ENCODE peak calls at places on chromosomes 2 and 18, in five cellular contexts. B is sigmoid colon, R is astrocyte, G is aorta, H is BE2C. J is an unnamed sample. For H3K9me3, the result is how much of the 10 kb centered on the place peaks cover.

GRCh38 chr2:1742680-1743395 is 1.5 kb downstream of the PXDN start:
- DNase-seq in B (peak), R (peak), G (peak), H (peak), J (peak)

GRCh38 chr2:60512641-60513040 is 40.8 kb downstream of the BCL11A start:
- DNase-seq in B (no peak), R (peak), G (no peak), H (no peak), J (no peak)

GRCh38 chr2:135913726-135914365 is 37.6 kb upstream of the MCM6 start:
- DNase-seq in B (no peak), R (peak), G (no peak), H (peak), J (no peak)

GRCh38 chr2:9076755-9077154 is 73.3 kb upstream of the MBOAT2 start:
- DNase-seq in B (no peak), R (no peak), G (no peak), H (no peak), J (no peak)

GRCh38 chr2:234916674-234917073 is 35.1 kb upstream of the SH3BP4 start:
- DNase-seq in B (no peak), R (no peak), G (no peak), H (no peak), J (no peak)

GRCh38 chr2:23312996-23313606 is 71.9 kb upstream of the KLHL29 start:
- DNase-seq in B (no peak), R (no peak), G (no peak), H (peak), J (no peak)

GRCh38 chr18:7618821-7619410 is 51.8 kb downstream of the PTPRM start:
- DNase-seq in B (no peak), R (peak), G (no peak), H (no peak), J (no peak)

GRCh38 chr2:206611736-206612135 is 30.6 kb upstream of the FAM237A start:
- DNase-seq in B (no peak), R (no peak), G (no peak), H (no peak), J (no peak)

GRCh38 chr2:158179660-158180059 is 78.0 kb downstream of the UPP2 start:
- DNase-seq in B (no peak), R (no peak), G (no peak), H (no peak), J (no peak)

GRCh38 chr2:156648522-156648921 is 212.3 kb downstream of the GPD2 start:
- DNase-seq in B (no peak), R (no peak), G (no peak), H (no peak), J (no peak)

GRCh38 chr2:43001787-43002468 is 209.5 kb upstream of the HAAO start:
- DNase-seq in B (no peak), R (no peak), G (no peak), H (no peak), J (no peak)

GRCh38 chr2:193895226-193895625 is 1700.5 kb upstream of the TMEFF2 start:
- DNase-seq in B (no peak), R (no peak), G (no peak), H (no peak), J (no peak)

GRCh38 chr2:98572676-98573075 is 35.6 kb downstream of the COA5 start:
- DNase-seq in B (no peak), R (peak), G (no peak), H (no peak), J (no peak)

DNA sequence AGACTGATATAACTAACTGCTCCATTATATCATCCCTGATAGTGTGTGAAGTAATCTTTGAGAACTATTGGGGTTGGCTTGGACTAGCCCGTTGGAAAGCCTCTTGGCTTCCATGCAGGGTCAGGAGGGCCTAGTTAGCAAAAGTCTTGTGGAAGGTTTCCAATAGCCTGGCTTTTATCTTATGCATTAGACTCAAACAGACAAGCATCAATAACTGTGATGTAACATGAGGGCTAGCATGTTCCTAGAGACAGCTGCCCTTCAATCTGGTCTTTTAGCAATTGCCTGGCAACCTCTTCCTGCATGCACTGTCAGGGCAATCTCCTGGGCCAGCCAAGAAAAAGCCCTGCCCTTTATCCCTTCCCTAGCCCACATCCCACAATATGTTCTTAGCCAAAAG is 18.2 kb downstream of the SLC8A1 start:
- DNase-seq in B (no peak), R (no peak), G (no peak), H (peak), J (peak)
- H3K9me3 ChIP-seq in B (under half), R (under half), G (under half), H (under half), J (under half)

GRCh38 chr18:78716022-78716421 is 263.6 kb upstream of the SALL3 start:
- DNase-seq in B (peak), R (no peak), G (no peak), H (no peak), J (no peak)
- H3K9me3 ChIP-seq in B (under half), R (under half), G (under half), H (under half), J (under half)

GRCh38 chr18:13165636-13166423 is 52.7 kb upstream of the LDLRAD4 start:
- DNase-seq in B (no peak), R (no peak), G (no peak), H (peak), J (no peak)

GRCh38 chr18:13161276-13161899 is 57.2 kb upstream of the LDLRAD4 start:
- DNase-seq in B (no peak), R (no peak), G (no peak), H (no peak), J (no peak)

GRCh38 chr18:13159579-13159978 is 59.0 kb upstream of the LDLRAD4 start:
- DNase-seq in B (no peak), R (peak), G (no peak), H (peak), J (no peak)

GRCh38 chr18:13164406-13164805 is 54.2 kb upstream of the LDLRAD4 start:
- DNase-seq in B (no peak), R (no peak), G (no peak), H (no peak), J (no peak)

GRCh38 chr18:13163167-13163927 is 55.2 kb upstream of the LDLRAD4 start:
- DNase-seq in B (no peak), R (peak), G (no peak), H (no peak), J (no peak)
- H3K9me3 ChIP-seq in B (under half), R (under half), G (under half), H (under half), J (under half)

GRCh38 chr2:187825-188224 is 76.0 kb downstream of the SH3YL1 start:
- DNase-seq in B (no peak), R (no peak), G (no peak), H (no peak), J (no peak)
- H3K9me3 ChIP-seq in B (under half), R (under half), G (under half), H (under half), J (under half)

DNA sequence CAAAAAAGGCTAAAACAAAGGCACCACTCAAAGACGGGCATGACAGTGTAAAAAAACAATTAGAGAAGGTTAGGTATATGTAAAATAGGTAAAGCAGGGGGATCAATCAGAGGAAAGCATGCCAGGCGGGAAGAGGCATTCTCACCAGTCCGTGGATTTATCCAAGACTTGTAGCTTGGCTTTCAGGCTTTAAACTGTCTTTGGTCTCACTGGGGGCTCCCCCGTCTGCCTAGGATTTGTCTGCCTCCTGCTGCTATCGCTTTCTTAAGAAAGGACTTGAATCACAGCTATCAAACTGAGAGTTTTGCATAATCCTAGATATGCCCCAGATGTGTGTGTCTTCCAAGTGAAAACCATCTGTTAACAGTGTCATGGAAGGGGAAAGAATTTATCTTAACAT is 11.1 kb upstream of the GORASP2 start:
- DNase-seq in B (no peak), R (no peak), G (no peak), H (no peak), J (no peak)
- H3K9me3 ChIP-seq in B (under half), R (under half), G (under half), H (under half), J (under half)

GRCh38 chr2:132255714-132256113 is 94.0 kb upstream of the ANKRD30BL start:
- DNase-seq in B (no peak), R (no peak), G (no peak), H (no peak), J (no peak)

GRCh38 chr2:132253496-132254305 is 91.9 kb upstream of the ANKRD30BL start:
- DNase-seq in B (no peak), R (no peak), G (no peak), H (no peak), J (no peak)

GRCh38 chr2:132252191-132252893 is 90.6 kb upstream of the ANKRD30BL start:
- DNase-seq in B (no peak), R (no peak), G (no peak), H (no peak), J (no peak)

GRCh38 chr2:132256251-132256902 is 94.6 kb upstream of the ANKRD30BL start:
- DNase-seq in B (no peak), R (no peak), G (no peak), H (no peak), J (no peak)

DNA sequence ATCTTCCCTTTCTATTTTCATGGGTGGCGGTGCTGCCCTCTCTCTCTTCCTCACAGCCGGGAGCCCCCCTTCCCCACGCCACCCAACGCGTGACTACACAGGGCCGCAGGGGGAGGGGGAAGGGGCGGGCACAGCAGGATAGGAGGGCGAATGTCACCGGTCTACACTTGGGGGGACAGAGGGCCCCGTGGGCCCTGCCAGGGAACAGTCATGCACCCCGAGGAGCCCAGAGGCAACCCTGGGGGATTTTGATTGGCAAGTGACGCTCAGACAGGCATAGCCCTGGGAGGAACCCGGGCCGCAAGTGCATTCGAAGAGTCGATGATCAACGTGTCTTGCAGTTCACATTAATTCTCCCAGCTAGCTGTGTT is 91.1 kb upstream of the ANKRD30BL start:
- DNase-seq in B (no peak), R (no peak), G (no peak), H (no peak), J (no peak)
- H3K9me3 ChIP-seq in B (under half), R (under half), G (under half), H (under half), J (under half)

DNA sequence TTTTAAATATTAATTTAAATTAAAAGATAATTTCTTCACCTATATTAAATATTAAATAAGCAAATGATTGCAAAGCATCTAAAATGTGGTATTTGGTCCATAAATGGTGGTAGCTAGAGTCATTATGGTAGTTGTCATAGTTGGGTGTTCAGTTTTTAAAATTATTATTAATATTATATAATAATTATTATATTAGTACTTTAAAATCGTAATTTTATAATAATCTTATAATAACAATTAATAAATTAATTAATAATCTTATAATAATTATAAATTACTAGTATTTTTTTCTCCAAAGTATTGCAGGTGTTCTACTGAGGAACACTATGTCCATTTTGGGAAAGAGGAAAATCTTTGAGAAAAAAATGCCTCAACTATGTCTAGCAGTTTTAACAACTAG is 835.5 kb upstream of the GCFC2 start:
- DNase-seq in B (no peak), R (no peak), G (no peak), H (no peak), J (no peak)
- H3K9me3 ChIP-seq in B (under half), R (under half), G (under half), H (under half), J (under half)

GRCh38 chr2:85324639-85325465 is 2.9 kb downstream of the TGOLN2 start:
- DNase-seq in B (peak), R (no peak), G (no peak), H (no peak), J (no peak)
- H3K9me3 ChIP-seq in B (under half), R (under half), G (under half), H (under half), J (under half)

DNA sequence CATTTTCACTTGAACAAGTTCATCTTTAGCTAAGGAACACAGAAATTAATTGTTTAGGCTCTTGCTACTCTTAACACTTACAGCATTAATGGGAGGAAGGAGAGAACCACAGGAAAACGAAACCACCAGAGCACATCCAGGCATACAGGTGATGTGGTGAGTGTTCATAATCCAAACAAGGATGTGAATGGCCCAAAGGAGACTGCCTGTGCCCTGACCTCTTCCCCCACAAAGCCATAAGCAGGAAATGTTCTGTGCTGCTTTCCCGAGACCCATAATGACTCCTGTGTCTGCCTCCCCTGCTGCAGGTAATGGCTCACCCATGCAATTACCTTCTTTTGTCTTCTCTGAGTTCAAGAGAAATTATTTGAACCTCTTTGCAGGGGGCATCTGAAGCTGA is 295.9 kb upstream of the LINC00305 start:
- DNase-seq in B (no peak), R (no peak), G (no peak), H (no peak), J (no peak)
- H3K9me3 ChIP-seq in B (under half), R (under half), G (under half), H (under half), J (under half)